ENCODE peak calls at places on chromosome 12, in eight cellular contexts. D, C, P, U, K, A, N and Y are unnamed samples.
A peak's percentile ranks its signal among the peaks of the same experiment; 100 is the strongest.

GRCh38 chr12:49872781-49873181 is 29.9 kb upstream of the BCDIN3D start:
- DNase-seq in D (peak; percentile 7), C (peak; percentile 41), P (no peak), U (peak; percentile 54), K (no peak), A (no peak), N (no peak), Y (peak; percentile 51)

GRCh38 chr12:44143170-44143569 is 307.3 kb downstream of the TMEM117 start:
- DNase-seq in D (no peak), C (no peak), P (no peak), U (no peak), K (no peak), A (no peak), N (no peak), Y (no peak)

GRCh38 chr12:120999191-121000120 is 16.8 kb downstream of the C12orf43 start:
- DNase-seq in D (no peak), C (peak; percentile 25), P (no peak), U (no peak), K (no peak), A (no peak), N (no peak), Y (no peak)

GRCh38 chr12:27427824-27428223 is 18.7 kb upstream of the SMCO2 start:
- DNase-seq in D (no peak), C (no peak), P (no peak), U (no peak), K (no peak), A (no peak), N (no peak), Y (no peak)

GRCh38 chr12:38662851-38663250 is 242.5 kb downstream of the CPNE8 start:
- DNase-seq in D (no peak), C (peak; percentile 45), P (no peak), U (no peak), K (no peak), A (no peak), N (no peak), Y (no peak)

GRCh38 chr12:25202139-25202538 is 7.1 kb downstream of the ETFRF1 start:
- DNase-seq in D (no peak), C (no peak), P (no peak), U (no peak), K (no peak), A (no peak), N (no peak), Y (no peak)

GRCh38 chr12:131370791-131371579 is 339.9 kb upstream of the SFSWAP start:
- DNase-seq in D (no peak), C (no peak), P (no peak), U (no peak), K (no peak), A (no peak), N (no peak), Y (peak; percentile 41)

GRCh38 chr12:113399490-113399889 is 4.2 kb downstream of the SDS start:
- DNase-seq in D (no peak), C (no peak), P (no peak), U (no peak), K (no peak), A (no peak), N (no peak), Y (no peak)

GRCh38 chr12:26339976-26340375 is 144.6 kb downstream of the SSPN start:
- DNase-seq in D (no peak), C (no peak), P (no peak), U (no peak), K (no peak), A (no peak), N (no peak), Y (no peak)

GRCh38 chr12:47205532-47206449 is 126.0 kb upstream of the AMIGO2 start:
- DNase-seq in D (no peak), C (no peak), P (no peak), U (no peak), K (no peak), A (no peak), N (no peak), Y (no peak)

GRCh38 chr12:54331-54730 is 12.2 kb upstream of the IQSEC3 start:
- DNase-seq in D (no peak), C (no peak), P (no peak), U (no peak), K (no peak), A (no peak), N (no peak), Y (no peak)

GRCh38 chr12:77122661-77123060 is 57.3 kb upstream of the E2F7 start:
- DNase-seq in D (no peak), C (peak; percentile 29), P (no peak), U (no peak), K (no peak), A (no peak), N (no peak), Y (no peak)

GRCh38 chr12:71476513-71476912 is 36.9 kb downstream of the LGR5 start:
- DNase-seq in D (no peak), C (peak; percentile 84), P (no peak), U (no peak), K (no peak), A (no peak), N (peak; percentile 19), Y (no peak)

GRCh38 chr12:118354903-118355302 is 17.8 kb downstream of the TAOK3 start:
- DNase-seq in D (no peak), C (no peak), P (no peak), U (no peak), K (no peak), A (no peak), N (no peak), Y (no peak)

GRCh38 chr12:69168828-69169227 is 70.5 kb upstream of the CPSF6 start:
- DNase-seq in D (no peak), C (no peak), P (no peak), U (no peak), K (no peak), A (no peak), N (no peak), Y (no peak)

GRCh38 chr12:74317078-74317581 is 220.5 kb upstream of the ATXN7L3B start:
- DNase-seq in D (peak; percentile 1), C (peak; percentile 28), P (no peak), U (peak; percentile 6), K (no peak), A (no peak), N (peak; percentile 13), Y (no peak)

GRCh38 chr12:124440031-124440626 is 127.3 kb downstream of the NCOR2 start:
- DNase-seq in D (no peak), C (no peak), P (no peak), U (no peak), K (no peak), A (no peak), N (no peak), Y (no peak)

GRCh38 chr12:102234599-102234998 is 37.0 kb upstream of the PMCH start:
- DNase-seq in D (no peak), C (peak; percentile 12), P (no peak), U (no peak), K (no peak), A (no peak), N (no peak), Y (no peak)

GRCh38 chr12:121064116-121064515 is 25.1 kb upstream of the OASL start:
- DNase-seq in D (no peak), C (no peak), P (no peak), U (no peak), K (no peak), A (no peak), N (no peak), Y (no peak)

GRCh38 chr12:12008232-12008850 is 62.4 kb upstream of the BCL2L14 start:
- DNase-seq in D (no peak), C (no peak), P (peak; percentile 73), U (no peak), K (no peak), A (peak; percentile 9), N (no peak), Y (peak; percentile 83)

GRCh38 chr12:6376079-6376941 is 947 bp upstream of the SCNN1A start:
- DNase-seq in D (no peak), C (peak; percentile 79), P (no peak), U (no peak), K (no peak), A (no peak), N (peak; percentile 78), Y (peak; percentile 59)

GRCh38 chr12:93990832-93991748 is 157.3 kb upstream of the PLXNC1 start:
- DNase-seq in D (peak; percentile 0), C (peak; percentile 51), P (no peak), U (peak; percentile 29), K (no peak), A (peak; percentile 46), N (no peak), Y (no peak)

GRCh38 chr12:122174155-122174845 is at the start of gene IL31:
- DNase-seq in D (no peak), C (no peak), P (peak; percentile 21), U (peak; percentile 58), K (no peak), A (no peak), N (no peak), Y (no peak)

GRCh38 chr12:72011374-72011773 is 72.7 kb downstream of the TPH2 start:
- DNase-seq in D (no peak), C (no peak), P (no peak), U (no peak), K (no peak), A (no peak), N (no peak), Y (no peak)

GRCh38 chr12:69880566-69880965 is 55.5 kb downstream of the MYRFL start:
- DNase-seq in D (no peak), C (peak; percentile 36), P (no peak), U (peak; percentile 12), K (no peak), A (no peak), N (no peak), Y (no peak)

GRCh38 chr12:6754406-6754805 is 1.5 kb upstream of the MLF2 start:
- DNase-seq in D (no peak), C (no peak), P (no peak), U (no peak), K (no peak), A (no peak), N (no peak), Y (no peak)